ENCODE peak calls at places on chromosomes 16 and 17, in seven cellular contexts. M is endodermal cell, V is AG10803, S is left ventricle myocardium inferior, U is adrenal gland, R is A549, C is AG09319. P is an unnamed sample.

GRCh38 chr17:52201764-52202571 is 43.5 kb upstream of the CA10 start:
- DNase-seq in M (no peak), V (no peak), S (no peak), U (no peak), R (no peak), C (no peak), P (no peak)

GRCh38 chr17:18213666-18214270 is 11.7 kb upstream of the LLGL1 start:
- DNase-seq in M (no peak), V (no peak), S (no peak), U (peak), R (no peak), C (no peak), P (no peak)

GRCh38 chr16:8725513-8726178 is 51.2 kb downstream of the ABAT start:
- DNase-seq in M (no peak), V (no peak), S (no peak), U (no peak), R (no peak), C (no peak), P (no peak)

GRCh38 chr16:56625943-56626654 is 518 bp downstream of the MT1E start:
- DNase-seq in M (peak), V (peak), S (peak), U (peak), R (no peak), C (no peak), P (no peak)

GRCh38 chr17:9700136-9700535 is 54.8 kb downstream of the USP43 start:
- DNase-seq in M (peak), V (no peak), S (no peak), U (no peak), R (no peak), C (no peak), P (no peak)

GRCh38 chr17:82239401-82239925 is 10.6 kb downstream of the SLC16A3 start:
- DNase-seq in M (no peak), V (no peak), S (no peak), U (no peak), R (no peak), C (no peak), P (no peak)

GRCh38 chr17:47821424-47822379 is at the start of gene OSBPL7:
- DNase-seq in M (peak), V (peak), S (peak), U (peak), R (peak), C (peak), P (peak)

GRCh38 chr16:80437707-80438106 is 103.1 kb upstream of the DYNLRB2 start:
- DNase-seq in M (peak), V (no peak), S (no peak), U (no peak), R (no peak), C (no peak), P (no peak)

GRCh38 chr17:64781394-64781793 is 119.3 kb upstream of the SMURF2 start:
- DNase-seq in M (peak), V (no peak), S (peak), U (peak), R (no peak), C (no peak), P (no peak)

GRCh38 chr17:28174352-28175046 is 132.0 kb downstream of the NLK start:
- DNase-seq in M (peak), V (no peak), S (no peak), U (no peak), R (no peak), C (no peak), P (peak)

GRCh38 chr17:16941643-16942042 is 30.3 kb downstream of the TNFRSF13B start:
- DNase-seq in M (peak), V (peak), S (no peak), U (no peak), R (no peak), C (no peak), P (no peak)

GRCh38 chr16:49697631-49698030 is 158.3 kb downstream of the ZNF423 start:
- DNase-seq in M (peak), V (no peak), S (no peak), U (no peak), R (no peak), C (no peak), P (no peak)

GRCh38 chr17:50672831-50673551 is 34.7 kb downstream of the ANKRD40 start:
- DNase-seq in M (no peak), V (no peak), S (peak), U (peak), R (no peak), C (no peak), P (no peak)

GRCh38 chr17:78746263-78746948 is 35.7 kb downstream of the CYTH1 start:
- DNase-seq in M (no peak), V (no peak), S (no peak), U (peak), R (no peak), C (no peak), P (no peak)

GRCh38 chr17:63529711-63530556 is 6.8 kb downstream of the KCNH6 start:
- DNase-seq in M (peak), V (no peak), S (no peak), U (no peak), R (no peak), C (no peak), P (no peak)

GRCh38 chr17:78342438-78343098 is 17.3 kb downstream of the SOCS3 start:
- DNase-seq in M (peak), V (peak), S (peak), U (peak), R (peak), C (no peak), P (no peak)

GRCh38 chr17:79192503-79193500 is 118.2 kb downstream of the ENGASE start:
- DNase-seq in M (peak), V (peak), S (peak), U (peak), R (peak), C (no peak), P (peak)

GRCh38 chr16:76007649-76008048 is 269.6 kb upstream of the CNTNAP4 start:
- DNase-seq in M (no peak), V (no peak), S (no peak), U (no peak), R (no peak), C (no peak), P (no peak)

GRCh38 chr16:50841081-50841886 is 99.4 kb downstream of the CYLD start:
- DNase-seq in M (peak), V (no peak), S (no peak), U (peak), R (no peak), C (no peak), P (no peak)

GRCh38 chr16:46690281-46691178 is 1.1 kb downstream of the ORC6 start:
- DNase-seq in M (peak), V (peak), S (no peak), U (no peak), R (no peak), C (no peak), P (no peak)

GRCh38 chr16:38941-39892 is 14.2 kb downstream of the POLR3K start:
- DNase-seq in M (no peak), V (no peak), S (no peak), U (no peak), R (no peak), C (no peak), P (no peak)

GRCh38 chr17:44972953-44973352 is 4.8 kb upstream of the C1QL1 start:
- DNase-seq in M (no peak), V (peak), S (no peak), U (no peak), R (no peak), C (no peak), P (no peak)

GRCh38 chr16:46729326-46729995 is 18.7 kb downstream of the MYLK3 start:
- DNase-seq in M (no peak), V (no peak), S (no peak), U (no peak), R (no peak), C (no peak), P (no peak)

GRCh38 chr16:65123846-65124513 is 2.1 kb upstream of the CDH11 start:
- DNase-seq in M (peak), V (no peak), S (no peak), U (no peak), R (no peak), C (no peak), P (no peak)

GRCh38 chr16:83689385-83689831 is 118.4 kb upstream of the HSBP1 start:
- DNase-seq in M (no peak), V (peak), S (no peak), U (peak), R (no peak), C (peak), P (no peak)

GRCh38 chr17:63274156-63274555 is 171.9 kb downstream of the CYB561 start:
- DNase-seq in M (no peak), V (peak), S (peak), U (no peak), R (no peak), C (no peak), P (no peak)

GRCh38 chr17:72120878-72121163 is at the start of gene SOX9:
- DNase-seq in M (peak), V (peak), S (peak), U (peak), R (peak), C (peak), P (no peak)

GRCh38 chr16:80317132-80318098 is 223.4 kb upstream of the DYNLRB2 start:
- DNase-seq in M (peak), V (no peak), S (no peak), U (no peak), R (no peak), C (no peak), P (no peak)

GRCh38 chr17:64531955-64532371 is 25.2 kb downstream of the CEP95 start:
- DNase-seq in M (no peak), V (peak), S (no peak), U (peak), R (no peak), C (peak), P (no peak)

GRCh38 chr17:47905221-47905733 is 9.2 kb downstream of the SP2 start:
- DNase-seq in M (peak), V (peak), S (peak), U (peak), R (no peak), C (peak), P (no peak)

GRCh38 chr16:89900885-89901284 is 17.8 kb upstream of the MC1R start:
- DNase-seq in M (no peak), V (no peak), S (no peak), U (no peak), R (no peak), C (no peak), P (no peak)

GRCh38 chr17:16516594-16517018 is 24.6 kb upstream of the LRRC75A start:
- DNase-seq in M (peak), V (peak), S (no peak), U (peak), R (peak), C (no peak), P (no peak)

GRCh38 chr17:72419866-72420774 is 299.3 kb downstream of the SOX9 start:
- DNase-seq in M (no peak), V (no peak), S (no peak), U (no peak), R (no peak), C (no peak), P (no peak)

GRCh38 chr16:180921-181667 is 835 bp downstream of the HBQ1 start:
- DNase-seq in M (peak), V (peak), S (peak), U (peak), R (peak), C (no peak), P (peak)

GRCh38 chr17:45388604-45389325 is 43.9 kb downstream of the ARHGAP27 start:
- DNase-seq in M (no peak), V (peak), S (no peak), U (no peak), R (no peak), C (no peak), P (no peak)

GRCh38 chr17:1485311-1485747 is 7.2 kb downstream of the MYO1C start:
- DNase-seq in M (peak), V (no peak), S (peak), U (peak), R (peak), C (no peak), P (peak)

GRCh38 chr16:23424292-23424958 is 28.6 kb downstream of the COG7 start:
- DNase-seq in M (no peak), V (no peak), S (no peak), U (no peak), R (peak), C (no peak), P (no peak)

GRCh38 chr16:57192720-57193486 is 6.8 kb downstream of the RSPRY1 start:
- DNase-seq in M (no peak), V (peak), S (no peak), U (no peak), R (no peak), C (no peak), P (no peak)

GRCh38 chr17:49514374-49514738 is 19.3 kb downstream of the NGFR start:
- DNase-seq in M (peak), V (no peak), S (no peak), U (no peak), R (peak), C (no peak), P (no peak)
- TF ChIP-seq CTCF in M (peak), V (peak), S (no peak), U (peak), R (no peak), C (peak), P (no peak)

GRCh38 chr17:67602974-67603373 is 114.8 kb upstream of the NOL11 start:
- DNase-seq in M (peak), V (peak), S (no peak), U (peak), R (peak), C (no peak), P (peak)
- TF ChIP-seq CTCF in M (peak), V (peak), S (peak), U (peak), R (peak), C (peak), P (peak)

GRCh38 chr17:76388966-76389888 is 4.8 kb downstream of the SPHK1 start:
- DNase-seq in M (peak), V (no peak), S (no peak), U (no peak), R (no peak), C (no peak), P (no peak)
- TF ChIP-seq CTCF in M (peak), V (no peak), S (no peak), U (no peak), R (no peak), C (no peak), P (no peak)

GRCh38 chr16:12467418-12468210 is 336.1 kb downstream of the CPPED1 start:
- DNase-seq in M (no peak), V (no peak), S (no peak), U (no peak), R (no peak), C (no peak), P (no peak)

GRCh38 chr16:12470311-12471229 is 333.1 kb downstream of the CPPED1 start:
- DNase-seq in M (no peak), V (no peak), S (peak), U (peak), R (no peak), C (no peak), P (no peak)

GRCh38 chr16:12463961-12464360 is 339.7 kb downstream of the CPPED1 start:
- DNase-seq in M (no peak), V (no peak), S (no peak), U (no peak), R (no peak), C (no peak), P (no peak)

GRCh38 chr16:12471383-12471782 is 332.3 kb downstream of the CPPED1 start:
- DNase-seq in M (no peak), V (no peak), S (no peak), U (no peak), R (no peak), C (no peak), P (no peak)

GRCh38 chr16:12468552-12468951 is 335.1 kb downstream of the CPPED1 start:
- DNase-seq in M (peak), V (no peak), S (no peak), U (no peak), R (no peak), C (no peak), P (no peak)
- TF ChIP-seq CTCF in M (peak), V (no peak), S (no peak), U (peak), R (no peak), C (no peak), P (no peak)